ENCODE peak calls at places on chromosomes 5 and 9, in nine cellular contexts. One of them, this sample, is unnamed. For H3K4me1, the result is how much of the 10 kb centered on the place peaks cover.

GRCh38 chr5:99141534-99142135 is 212.8 kb upstream of the CHD1 start:
- DNase-seq in aorta: no peak
- DNase-seq in PC-9: no peak
- DNase-seq in OCI-LY7: no peak
- DNase-seq in IMR-90: no peak
- DNase-seq in mucosa of descending colon: no peak
- DNase-seq in tibial nerve: no peak
- DNase-seq in heart right ventricle: no peak
- DNase-seq in H1: no peak
- DNase-seq in this sample: peak

GRCh38 chr9:91421022-91421765 is 2.4 kb downstream of the NFIL3 start:
- DNase-seq in aorta: peak
- DNase-seq in PC-9: no peak
- DNase-seq in OCI-LY7: no peak
- DNase-seq in IMR-90: peak
- DNase-seq in mucosa of descending colon: peak
- DNase-seq in tibial nerve: no peak
- DNase-seq in heart right ventricle: peak
- DNase-seq in H1: peak
- DNase-seq in this sample: peak

GRCh38 chr9:121750715-121751623 is 99.5 kb downstream of the DAB2IP start:
- DNase-seq in aorta: no peak
- DNase-seq in PC-9: peak
- DNase-seq in OCI-LY7: no peak
- DNase-seq in IMR-90: no peak
- DNase-seq in mucosa of descending colon: no peak
- DNase-seq in tibial nerve: no peak
- DNase-seq in heart right ventricle: no peak
- DNase-seq in H1: no peak
- DNase-seq in this sample: peak

GRCh38 chr5:3320317-3320865 is 275.2 kb upstream of the IRX1 start:
- DNase-seq in aorta: no peak
- DNase-seq in PC-9: no peak
- DNase-seq in OCI-LY7: no peak
- DNase-seq in IMR-90: no peak
- DNase-seq in mucosa of descending colon: no peak
- DNase-seq in tibial nerve: no peak
- DNase-seq in heart right ventricle: no peak
- DNase-seq in H1: no peak
- DNase-seq in this sample: no peak

GRCh38 chr9:99690573-99690972 is 131.1 kb upstream of the NR4A3 start:
- DNase-seq in aorta: no peak
- DNase-seq in PC-9: no peak
- DNase-seq in OCI-LY7: no peak
- DNase-seq in IMR-90: no peak
- DNase-seq in mucosa of descending colon: no peak
- DNase-seq in tibial nerve: no peak
- DNase-seq in heart right ventricle: no peak
- DNase-seq in H1: no peak
- DNase-seq in this sample: peak

GRCh38 chr5:135209495-135209837 is 175.4 kb upstream of the PITX1 start:
- DNase-seq in aorta: peak
- DNase-seq in PC-9: no peak
- DNase-seq in OCI-LY7: no peak
- DNase-seq in IMR-90: no peak
- DNase-seq in mucosa of descending colon: no peak
- DNase-seq in tibial nerve: no peak
- DNase-seq in heart right ventricle: no peak
- DNase-seq in H1: peak
- DNase-seq in this sample: no peak

GRCh38 chr5:2981035-2981434 is 229.6 kb upstream of the IRX2 start:
- DNase-seq in aorta: no peak
- DNase-seq in PC-9: no peak
- DNase-seq in OCI-LY7: no peak
- DNase-seq in IMR-90: no peak
- DNase-seq in mucosa of descending colon: no peak
- DNase-seq in tibial nerve: no peak
- DNase-seq in heart right ventricle: no peak
- DNase-seq in H1: no peak
- DNase-seq in this sample: no peak

GRCh38 chr9:12775963-12776774 is 1.3 kb downstream of the LURAP1L start:
- DNase-seq in aorta: peak
- DNase-seq in PC-9: peak
- DNase-seq in OCI-LY7: no peak
- DNase-seq in IMR-90: peak
- DNase-seq in mucosa of descending colon: peak
- DNase-seq in tibial nerve: peak
- DNase-seq in heart right ventricle: peak
- DNase-seq in H1: peak
- DNase-seq in this sample: peak

GRCh38 chr9:96222132-96222531 is 79.8 kb downstream of the HSD17B3 start:
- DNase-seq in aorta: no peak
- DNase-seq in PC-9: no peak
- DNase-seq in OCI-LY7: peak
- DNase-seq in IMR-90: no peak
- DNase-seq in mucosa of descending colon: no peak
- DNase-seq in tibial nerve: no peak
- DNase-seq in heart right ventricle: no peak
- DNase-seq in H1: no peak
- DNase-seq in this sample: no peak

GRCh38 chr5:134586866-134587524 is 45.6 kb downstream of the SAR1B start:
- DNase-seq in aorta: peak
- DNase-seq in PC-9: peak
- DNase-seq in OCI-LY7: peak
- DNase-seq in IMR-90: peak
- DNase-seq in mucosa of descending colon: peak
- DNase-seq in tibial nerve: peak
- DNase-seq in heart right ventricle: peak
- DNase-seq in H1: peak
- DNase-seq in this sample: peak

GRCh38 chr9:74784506-74784905 is 103.2 kb downstream of the TRPM6 start:
- DNase-seq in aorta: no peak
- DNase-seq in PC-9: no peak
- DNase-seq in OCI-LY7: no peak
- DNase-seq in IMR-90: peak
- DNase-seq in mucosa of descending colon: no peak
- DNase-seq in tibial nerve: no peak
- DNase-seq in heart right ventricle: no peak
- DNase-seq in H1: no peak
- DNase-seq in this sample: no peak

GRCh38 chr5:150219142-150219541 is 29.3 kb downstream of the SLC6A7 start:
- DNase-seq in aorta: no peak
- DNase-seq in PC-9: no peak
- DNase-seq in OCI-LY7: peak
- DNase-seq in IMR-90: peak
- DNase-seq in mucosa of descending colon: no peak
- DNase-seq in tibial nerve: no peak
- DNase-seq in heart right ventricle: no peak
- DNase-seq in H1: no peak
- DNase-seq in this sample: no peak

GRCh38 chr5:50711280-50711679 is 44.8 kb downstream of the PARP8 start:
- DNase-seq in aorta: no peak
- DNase-seq in PC-9: no peak
- DNase-seq in OCI-LY7: peak
- DNase-seq in IMR-90: peak
- DNase-seq in mucosa of descending colon: peak
- DNase-seq in tibial nerve: no peak
- DNase-seq in heart right ventricle: no peak
- DNase-seq in H1: no peak
- DNase-seq in this sample: peak

DNA sequence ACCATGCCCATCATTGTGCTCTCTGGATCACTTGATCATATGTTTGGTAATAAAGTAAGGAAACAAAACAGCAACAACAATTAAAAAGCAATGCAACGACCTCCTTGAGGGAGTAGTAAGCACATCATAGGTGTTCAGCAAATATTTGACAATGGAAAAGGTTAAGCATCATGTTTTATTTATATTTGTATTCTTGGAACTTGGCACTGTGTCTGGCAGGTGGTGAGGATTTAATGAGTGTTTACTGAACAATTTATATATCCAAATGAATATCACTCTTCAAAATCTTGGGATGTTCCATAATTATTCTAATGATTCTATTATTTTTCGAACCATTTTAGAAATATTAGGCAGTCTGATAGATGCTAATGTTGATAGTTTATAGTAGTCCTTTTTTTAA is 6.2 kb downstream of the PIP5K1B start:
- DNase-seq in aorta: no peak
- DNase-seq in PC-9: no peak
- DNase-seq in OCI-LY7: no peak
- DNase-seq in IMR-90: no peak
- DNase-seq in mucosa of descending colon: no peak
- DNase-seq in tibial nerve: no peak
- DNase-seq in heart right ventricle: no peak
- DNase-seq in H1: no peak
- DNase-seq in this sample: no peak
- H3K4me1 ChIP-seq in aorta: under half
- H3K4me1 ChIP-seq in PC-9: under half
- H3K4me1 ChIP-seq in OCI-LY7: under half
- H3K4me1 ChIP-seq in IMR-90: under half
- H3K4me1 ChIP-seq in mucosa of descending colon: under half
- H3K4me1 ChIP-seq in tibial nerve: under half
- H3K4me1 ChIP-seq in heart right ventricle: under half
- H3K4me1 ChIP-seq in H1: under half
- H3K4me1 ChIP-seq in this sample: under half

GRCh38 chr9:137456061-137456863 is 2.9 kb downstream of the NSMF start:
- DNase-seq in aorta: peak
- DNase-seq in PC-9: no peak
- DNase-seq in OCI-LY7: no peak
- DNase-seq in IMR-90: peak
- DNase-seq in mucosa of descending colon: no peak
- DNase-seq in tibial nerve: no peak
- DNase-seq in heart right ventricle: no peak
- DNase-seq in H1: no peak
- DNase-seq in this sample: no peak

GRCh38 chr9:137459147-137459600 is at the start of gene NSMF:
- DNase-seq in aorta: peak
- DNase-seq in PC-9: peak
- DNase-seq in OCI-LY7: peak
- DNase-seq in IMR-90: peak
- DNase-seq in mucosa of descending colon: peak
- DNase-seq in tibial nerve: peak
- DNase-seq in heart right ventricle: peak
- DNase-seq in H1: peak
- DNase-seq in this sample: peak

GRCh38 chr9:137456864-137457405 is 2.2 kb downstream of the NSMF start:
- DNase-seq in aorta: no peak
- DNase-seq in PC-9: no peak
- DNase-seq in OCI-LY7: no peak
- DNase-seq in IMR-90: no peak
- DNase-seq in mucosa of descending colon: peak
- DNase-seq in tibial nerve: no peak
- DNase-seq in heart right ventricle: no peak
- DNase-seq in H1: no peak
- DNase-seq in this sample: no peak

GRCh38 chr9:137458194-137459146 is 664 bp downstream of the NSMF start:
- DNase-seq in aorta: peak
- DNase-seq in PC-9: no peak
- DNase-seq in OCI-LY7: no peak
- DNase-seq in IMR-90: no peak
- DNase-seq in mucosa of descending colon: peak
- DNase-seq in tibial nerve: no peak
- DNase-seq in heart right ventricle: no peak
- DNase-seq in H1: no peak
- DNase-seq in this sample: peak

DNA sequence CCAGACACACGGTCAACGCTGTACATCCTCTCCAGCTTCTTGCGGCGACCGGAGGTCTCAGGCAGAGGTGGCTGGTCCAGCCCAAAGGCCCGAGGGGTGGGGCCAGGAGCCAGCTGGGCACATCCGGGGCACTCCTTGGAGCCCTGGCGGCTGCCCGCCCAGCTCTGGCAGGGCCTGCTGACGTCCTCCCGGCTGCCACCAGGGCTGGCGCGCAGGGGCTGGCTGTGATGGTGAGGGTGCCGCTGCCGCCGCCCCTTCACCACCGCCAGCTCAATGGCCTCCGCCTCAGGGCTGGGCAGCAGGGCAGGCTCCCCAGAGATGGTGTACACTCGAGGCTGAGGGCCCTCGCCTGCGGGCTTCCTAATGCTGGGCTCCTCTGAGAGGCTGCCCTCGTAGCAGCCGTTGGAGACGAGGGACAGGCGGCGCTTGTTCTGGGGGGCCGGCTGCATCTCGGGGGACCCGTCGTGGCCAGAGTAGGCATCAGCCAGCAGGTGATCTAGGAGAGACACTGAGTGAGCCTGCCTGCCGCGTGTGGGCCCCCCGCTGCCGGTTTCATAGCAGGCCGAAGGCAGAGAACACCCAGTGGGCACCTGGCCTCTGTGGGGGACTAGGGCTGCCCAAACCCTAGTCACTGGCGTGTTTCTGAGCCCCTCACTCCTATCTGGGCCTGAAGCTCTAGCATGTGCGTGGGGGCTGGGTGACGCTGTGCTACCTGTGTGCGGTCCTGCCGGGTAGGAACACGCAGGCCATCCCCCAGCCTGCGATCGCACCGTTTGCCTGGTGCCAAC is 1.5 kb downstream of the NSMF start:
- DNase-seq in aorta: peak
- DNase-seq in PC-9: no peak
- DNase-seq in OCI-LY7: no peak
- DNase-seq in IMR-90: no peak
- DNase-seq in mucosa of descending colon: peak
- DNase-seq in tibial nerve: no peak
- DNase-seq in heart right ventricle: no peak
- DNase-seq in H1: no peak
- DNase-seq in this sample: peak
- H3K4me3 ChIP-seq in aorta: peak
- H3K4me3 ChIP-seq in PC-9: no peak
- H3K4me3 ChIP-seq in OCI-LY7: peak
- H3K4me3 ChIP-seq in IMR-90: peak
- H3K4me3 ChIP-seq in mucosa of descending colon: no peak
- H3K4me3 ChIP-seq in tibial nerve: peak
- H3K4me3 ChIP-seq in heart right ventricle: peak
- H3K4me3 ChIP-seq in H1: peak
- H3K4me3 ChIP-seq in this sample: no peak

GRCh38 chr9:18890372-18890771 is 142.6 kb downstream of the SAXO1 start:
- DNase-seq in aorta: no peak
- DNase-seq in PC-9: no peak
- DNase-seq in OCI-LY7: no peak
- DNase-seq in IMR-90: peak
- DNase-seq in mucosa of descending colon: no peak
- DNase-seq in tibial nerve: no peak
- DNase-seq in heart right ventricle: no peak
- DNase-seq in H1: no peak
- DNase-seq in this sample: no peak
- H3K4me1 ChIP-seq in aorta: under half
- H3K4me1 ChIP-seq in PC-9: under half
- H3K4me1 ChIP-seq in OCI-LY7: under half
- H3K4me1 ChIP-seq in IMR-90: under half
- H3K4me1 ChIP-seq in mucosa of descending colon: under half
- H3K4me1 ChIP-seq in tibial nerve: under half
- H3K4me1 ChIP-seq in heart right ventricle: under half
- H3K4me1 ChIP-seq in H1: under half
- H3K4me1 ChIP-seq in this sample: under half

DNA sequence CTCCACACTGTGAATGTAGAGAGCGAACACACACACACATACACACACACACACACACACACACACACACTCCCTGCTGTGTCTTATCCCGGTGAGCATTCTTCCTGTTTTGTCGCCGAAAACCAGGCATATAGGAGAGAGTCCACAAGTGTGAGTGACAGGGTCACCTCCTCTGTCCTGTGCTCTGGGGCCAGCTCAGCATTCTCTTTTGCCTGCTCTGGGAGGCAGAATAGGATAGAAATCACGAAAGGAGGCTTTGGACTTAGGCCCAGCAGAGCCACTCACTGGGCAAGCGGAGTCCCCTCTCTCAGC is 3.0 kb downstream of the LAMC3 start:
- DNase-seq in aorta: no peak
- DNase-seq in PC-9: no peak
- DNase-seq in OCI-LY7: no peak
- DNase-seq in IMR-90: no peak
- DNase-seq in mucosa of descending colon: no peak
- DNase-seq in tibial nerve: no peak
- DNase-seq in heart right ventricle: no peak
- DNase-seq in H1: no peak
- DNase-seq in this sample: no peak
- H3K4me3 ChIP-seq in aorta: no peak
- H3K4me3 ChIP-seq in PC-9: no peak
- H3K4me3 ChIP-seq in OCI-LY7: no peak
- H3K4me3 ChIP-seq in IMR-90: no peak
- H3K4me3 ChIP-seq in mucosa of descending colon: no peak
- H3K4me3 ChIP-seq in tibial nerve: no peak
- H3K4me3 ChIP-seq in heart right ventricle: no peak
- H3K4me3 ChIP-seq in H1: no peak
- H3K4me3 ChIP-seq in this sample: no peak

This sample was measured in body of pancreas.